ENCODE peak calls at places on chromosomes 7 and 10, in nine cellular contexts. M is mammary epithelial cell; D is CD8-positive, alpha-beta T cell; I is neural crest cell; B is fibroblast of the aortic adventitia; J is kidney epithelial cell; K is prostate gland; A is heart left ventricle; E is GM20000. F is an unnamed sample.

GRCh38 chr7:45919947-45920542 is 1.0 kb downstream of the IGFBP3 start:
- DNase-seq in M (no peak), D (no peak), I (no peak), B (peak; percentile 22), J (no peak), K (no peak), A (no peak), E (no peak), F (no peak)

GRCh38 chr7:22229148-22229547 is 127.8 kb downstream of the RAPGEF5 start:
- DNase-seq in M (no peak), D (no peak), I (no peak), B (no peak), J (no peak), K (no peak), A (no peak), E (no peak), F (no peak)

GRCh38 chr10:116993610-116994009 is 11.4 kb downstream of the SHTN1 start:
- DNase-seq in M (no peak), D (no peak), I (no peak), B (no peak), J (no peak), K (no peak), A (no peak), E (no peak), F (no peak)

GRCh38 chr7:136594739-136595144 is 273.7 kb upstream of the CHRM2 start:
- DNase-seq in M (no peak), D (no peak), I (no peak), B (no peak), J (no peak), K (no peak), A (no peak), E (no peak), F (no peak)

GRCh38 chr7:138267934-138268333 is 191.7 kb downstream of the AKR1D1 start:
- DNase-seq in M (no peak), D (no peak), I (no peak), B (no peak), J (no peak), K (no peak), A (no peak), E (no peak), F (no peak)

GRCh38 chr10:32979041-32979440 is 21.0 kb upstream of the ITGB1 start:
- DNase-seq in M (no peak), D (no peak), I (no peak), B (peak; percentile 57), J (no peak), K (no peak), A (no peak), E (no peak), F (no peak)

GRCh38 chr10:30827531-30828120 is 198.1 kb upstream of the LYZL2 start:
- DNase-seq in M (no peak), D (no peak), I (no peak), B (peak; percentile 62), J (no peak), K (no peak), A (no peak), E (no peak), F (no peak)

GRCh38 chr7:50467817-50468610 is 17.9 kb upstream of the FIGNL1 start:
- DNase-seq in M (peak; percentile 50), D (peak; percentile 79), I (peak; percentile 80), B (peak; percentile 68), J (no peak), K (peak; percentile 75), A (peak; percentile 72), E (peak; percentile 85), F (peak; percentile 82)

GRCh38 chr10:17227367-17228080 is 517 bp upstream of the VIM start:
- DNase-seq in M (no peak), D (peak; percentile 34), I (no peak), B (peak; percentile 57), J (no peak), K (no peak), A (no peak), E (peak; percentile 57), F (no peak)

GRCh38 chr7:120738816-120739215 is 119.1 kb downstream of the TSPAN12 start:
- DNase-seq in M (no peak), D (no peak), I (no peak), B (no peak), J (no peak), K (no peak), A (no peak), E (no peak), F (no peak)

GRCh38 chr10:404341-404740 is 269.1 kb downstream of the ZMYND11 start:
- DNase-seq in M (no peak), D (no peak), I (no peak), B (peak; percentile 69), J (no peak), K (no peak), A (no peak), E (no peak), F (no peak)

GRCh38 chr10:77555591-77556212 is 81.9 kb downstream of the KCNMA1 start:
- DNase-seq in M (no peak), D (no peak), I (no peak), B (peak; percentile 67), J (no peak), K (no peak), A (no peak), E (no peak), F (no peak)

GRCh38 chr10:35423505-35424306 is 87.4 kb downstream of the CCNY start:
- DNase-seq in M (peak; percentile 75), D (no peak), I (no peak), B (peak; percentile 63), J (no peak), K (no peak), A (no peak), E (no peak), F (no peak)

GRCh38 chr7:144074374-144074773 is 4.8 kb downstream of the OR2A25 start:
- DNase-seq in M (no peak), D (no peak), I (no peak), B (no peak), J (no peak), K (no peak), A (no peak), E (no peak), F (no peak)

GRCh38 chr7:13742719-13743640 is 246.5 kb downstream of the ETV1 start:
- DNase-seq in M (peak; percentile 33), D (no peak), I (peak; percentile 13), B (peak; percentile 70), J (peak; percentile 1), K (peak; percentile 36), A (peak; percentile 16), E (no peak), F (peak; percentile 32)

DNA sequence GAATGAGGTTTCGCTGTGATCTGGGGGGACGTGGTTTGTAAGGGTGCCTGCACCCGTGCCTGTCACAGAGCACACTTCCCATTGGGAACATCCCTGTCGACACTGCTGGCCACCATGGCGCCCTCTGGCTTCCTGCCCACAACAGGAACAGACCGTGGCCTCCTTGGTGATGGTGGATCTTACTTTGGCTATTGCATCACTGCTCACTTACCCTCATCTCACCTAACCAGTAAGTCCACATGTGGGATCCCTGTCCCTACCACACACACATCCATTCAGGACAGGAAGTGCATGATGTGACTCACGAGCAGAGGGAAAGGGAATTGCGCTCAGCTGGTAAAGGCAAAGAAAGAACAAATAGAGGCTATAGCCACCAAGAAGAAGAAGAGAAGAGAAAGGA is 26.2 kb upstream of the SEC61G start:
- DNase-seq in M (peak; percentile 82), D (no peak), I (no peak), B (no peak), J (no peak), K (no peak), A (no peak), E (no peak), F (no peak)
- TF ChIP-seq CTCF in M (no peak), D (no peak), I (no peak), B (no peak), J (no peak), K (no peak), A (no peak), E (no peak), F (no peak)

DNA sequence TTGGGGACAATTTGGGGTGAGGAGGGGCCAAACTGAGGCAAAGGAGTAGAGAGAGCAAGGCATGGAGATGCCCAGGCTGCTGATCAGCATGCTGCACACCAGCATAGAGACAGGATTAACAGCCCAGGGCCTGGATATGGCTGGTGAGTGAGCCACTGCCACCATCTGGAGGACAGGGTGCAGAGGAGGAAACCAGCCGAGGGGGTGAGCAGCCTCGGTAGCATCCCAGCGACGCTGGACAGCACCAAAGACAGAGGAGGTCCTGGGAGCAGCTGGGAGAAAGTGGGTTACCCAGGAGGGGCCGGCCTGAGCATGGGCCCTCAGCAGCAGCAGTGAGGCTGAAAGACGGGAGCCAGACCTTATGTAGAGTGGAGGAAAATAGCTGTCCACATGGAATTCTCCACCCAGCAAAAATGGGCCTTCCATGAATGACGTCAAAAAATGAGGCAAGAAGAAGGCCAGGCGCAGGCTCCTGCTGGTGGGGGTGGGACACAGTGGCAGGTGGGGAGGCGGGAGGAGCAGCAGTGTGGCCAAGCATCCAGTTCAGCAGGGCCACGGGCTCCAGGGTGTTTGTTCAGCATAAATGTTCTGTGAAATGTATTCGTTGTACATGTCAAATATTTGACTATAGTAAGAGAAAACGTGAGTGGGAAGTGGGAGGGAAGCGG is 16.7 kb downstream of the RET start:
- DNase-seq in M (peak; percentile 31), D (no peak), I (no peak), B (no peak), J (no peak), K (peak; percentile 25), A (no peak), E (no peak), F (no peak)
- TF ChIP-seq CTCF in M (peak; percentile 54), D (no peak), I (no peak), B (no peak), J (no peak), K (no peak), A (peak; percentile 23), E (no peak), F (no peak)

GRCh38 chr7:25927626-25927978 is 224.4 kb upstream of the NFE2L3 start:
- DNase-seq in M (no peak), D (no peak), I (no peak), B (no peak), J (no peak), K (no peak), A (no peak), E (no peak), F (no peak)

GRCh38 chr7:25928549-25929330 is 223.3 kb upstream of the NFE2L3 start:
- DNase-seq in M (no peak), D (no peak), I (no peak), B (no peak), J (no peak), K (no peak), A (no peak), E (no peak), F (no peak)

GRCh38 chr7:25930492-25931048 is 221.4 kb upstream of the NFE2L3 start:
- DNase-seq in M (no peak), D (no peak), I (no peak), B (no peak), J (no peak), K (no peak), A (no peak), E (no peak), F (no peak)

GRCh38 chr7:25931156-25931555 is 220.8 kb upstream of the NFE2L3 start:
- DNase-seq in M (no peak), D (no peak), I (no peak), B (no peak), J (no peak), K (no peak), A (no peak), E (no peak), F (no peak)

GRCh38 chr7:25929448-25929847 is 222.6 kb upstream of the NFE2L3 start:
- DNase-seq in M (no peak), D (no peak), I (no peak), B (no peak), J (no peak), K (no peak), A (no peak), E (no peak), F (no peak)
- TF ChIP-seq CTCF in M (no peak), D (no peak), I (no peak), B (no peak), J (no peak), K (no peak), A (no peak), E (no peak), F (no peak)

GRCh38 chr10:128489324-128490247 is 363.4 kb upstream of the MKI67 start:
- DNase-seq in M (no peak), D (no peak), I (no peak), B (no peak), J (no peak), K (no peak), A (no peak), E (no peak), F (no peak)
- TF ChIP-seq CTCF in M (no peak), D (no peak), I (no peak), B (no peak), J (no peak), K (no peak), A (no peak), E (no peak), F (no peak)

F was measured in lung.